ENCODE peak calls at places on chromosomes 4 and X, in nine cellular contexts. U is colonic mucosa; A is esophagus squamous epithelium; Q is right lobe of liver; K is transverse colon; Y is CD8-positive, alpha-beta memory T cell; W is tibial artery; G is GM23248; P is neuronal stem cell. I is an unnamed sample. For H3K27me3, the result is how much of the 10 kb centered on the place peaks cover.

GRCh38 chr4:2811830-2812599 is 19.1 kb downstream of the SH3BP2 start:
- DNase-seq in Y (peak), P (no peak), Q (peak), U (peak), A (peak), G (peak), W (peak), K (peak), I (peak)

GRCh38 chrX:107596651-107597050 is 31.7 kb upstream of the PRPS1 start:
- DNase-seq in Y (no peak), G (no peak), P (no peak), K (no peak), W (no peak), Q (no peak), U (no peak), A (no peak), I (no peak)

GRCh38 chr4:140659935-140660710 is 91.4 kb upstream of the UCP1 start:
- DNase-seq in G (no peak), Y (no peak), P (no peak), Q (no peak), K (no peak), A (no peak), W (no peak), U (no peak), I (no peak)

GRCh38 chr4:24372341-24372740 is 212.0 kb downstream of the DHX15 start:
- DNase-seq in A (no peak), P (no peak), W (no peak), U (no peak), K (no peak), G (no peak), Y (no peak), Q (no peak), I (no peak)

GRCh38 chr4:71290074-71290473 is 48.7 kb upstream of the SLC4A4 start:
- DNase-seq in K (no peak), U (no peak), A (no peak), Y (no peak), W (no peak), G (peak), P (no peak), Q (no peak), I (no peak)

GRCh38 chrX:153539171-153539978 is 21.9 kb downstream of the ATP2B3 start:
- DNase-seq in Y (peak), P (peak), Q (peak), K (peak), G (peak), U (peak), W (peak), A (no peak), I (peak)

GRCh38 chrX:136397001-136397400 is 90.7 kb upstream of the BRS3 start:
- DNase-seq in A (no peak), P (no peak), W (no peak), K (no peak), Y (no peak), U (no peak), Q (no peak), G (no peak), I (no peak)

GRCh38 chr4:128711361-128711760 is 98.1 kb upstream of the JADE1 start:
- DNase-seq in K (no peak), P (no peak), W (no peak), U (no peak), G (no peak), Y (no peak), A (no peak), Q (no peak), I (no peak)

GRCh38 chrX:106726485-106727437 is at the start of gene RNF128:
- DNase-seq in U (peak), Y (no peak), Q (peak), W (no peak), G (peak), K (peak), P (no peak), A (no peak), I (no peak)

GRCh38 chr4:165312506-165312905 is 15.0 kb upstream of the MSMO1 start:
- DNase-seq in G (peak), Q (no peak), Y (no peak), K (no peak), P (no peak), W (no peak), U (no peak), A (no peak), I (no peak)

GRCh38 chr4:6123116-6123515 is 77.2 kb downstream of the JAKMIP1 start:
- DNase-seq in Y (no peak), K (no peak), Q (no peak), P (no peak), A (no peak), G (no peak), W (no peak), U (no peak), I (no peak)

GRCh38 chr4:6121276-6121850 is 79.0 kb downstream of the JAKMIP1 start:
- DNase-seq in K (no peak), Y (no peak), W (peak), U (no peak), A (no peak), Q (no peak), G (no peak), P (no peak), I (no peak)

GRCh38 chr4:6123541-6123940 is 76.8 kb downstream of the JAKMIP1 start:
- DNase-seq in U (no peak), G (no peak), Q (no peak), A (no peak), W (peak), P (no peak), Y (no peak), K (no peak), I (no peak)

GRCh38 chr4:6121941-6122340 is 78.4 kb downstream of the JAKMIP1 start:
- DNase-seq in U (no peak), K (no peak), Y (no peak), A (no peak), G (no peak), P (no peak), Q (no peak), W (peak), I (no peak)

DNA sequence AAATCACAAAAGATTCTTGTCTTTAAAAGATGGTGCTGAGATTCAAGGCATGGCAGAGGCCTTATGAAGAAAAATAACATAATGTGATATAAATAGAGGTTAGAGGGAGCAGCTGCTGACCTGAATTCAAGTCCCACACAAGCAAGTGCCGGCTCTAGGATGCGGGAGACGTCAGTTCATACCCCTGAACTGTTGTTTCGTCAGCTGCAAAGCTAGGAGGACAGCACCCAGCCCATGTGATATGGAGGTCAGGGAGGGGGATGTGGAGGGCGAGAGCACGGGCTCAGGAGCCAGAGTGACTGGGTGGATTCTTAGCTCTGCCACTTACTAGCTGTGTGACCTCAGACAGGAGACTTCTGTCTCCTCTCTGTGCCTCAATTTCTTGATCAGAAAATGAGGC is 77.9 kb downstream of the JAKMIP1 start:
- DNase-seq in Y (no peak), K (no peak), Q (no peak), P (no peak), G (no peak), U (no peak), A (no peak), W (no peak), I (no peak)
- H3K27ac ChIP-seq in Y (no peak), K (no peak), Q (no peak), P (no peak), G (no peak), U (no peak), A (no peak), W (no peak), I (no peak)

DNA sequence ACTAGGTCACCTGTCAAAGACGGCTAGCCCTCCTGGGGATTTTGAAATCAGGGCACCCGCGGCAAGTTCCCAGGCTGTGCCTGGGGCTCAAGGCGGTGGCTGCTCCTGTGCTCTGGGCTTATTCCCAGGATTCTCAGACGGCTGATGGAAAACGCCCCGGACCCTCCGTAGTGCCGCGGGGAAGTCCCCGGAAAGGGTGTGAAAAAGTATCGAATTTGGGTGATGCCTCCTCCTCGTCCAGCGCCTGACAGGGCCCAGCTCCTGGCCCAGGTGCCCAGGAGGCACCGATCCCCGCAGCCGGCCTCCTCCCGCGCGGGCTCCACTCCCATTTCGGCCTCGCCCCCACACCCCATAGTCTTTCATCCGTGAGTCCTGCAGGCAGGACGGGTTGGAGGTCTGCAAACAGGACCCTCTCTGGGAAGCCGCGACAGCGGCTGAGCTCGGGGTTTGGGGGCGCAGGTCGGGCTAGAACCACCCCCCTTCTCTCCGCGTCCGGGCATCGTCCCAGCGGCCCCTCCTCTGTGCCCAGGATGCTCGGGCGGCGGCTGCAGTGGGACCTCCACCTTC is 1.1 kb upstream of the NSG1 start:
- DNase-seq in Q (no peak), K (no peak), A (no peak), Y (no peak), G (no peak), U (no peak), W (no peak), P (no peak), I (no peak)
- H3K27me3 ChIP-seq in Q (under half), K (half or more), A (under half), Y (under half), G (half or more), U (under half), W (under half), P (under half), I (under half)

GRCh38 chr4:184591070-184591677 is 58.1 kb downstream of the CASP3 start:
- DNase-seq in P (no peak), W (no peak), A (no peak), Y (no peak), K (no peak), Q (peak), G (no peak), U (no peak), I (no peak)
- H3K4me3 ChIP-seq in P (no peak), W (no peak), A (no peak), Y (no peak), K (no peak), Q (no peak), G (no peak), U (no peak), I (no peak)

DNA sequence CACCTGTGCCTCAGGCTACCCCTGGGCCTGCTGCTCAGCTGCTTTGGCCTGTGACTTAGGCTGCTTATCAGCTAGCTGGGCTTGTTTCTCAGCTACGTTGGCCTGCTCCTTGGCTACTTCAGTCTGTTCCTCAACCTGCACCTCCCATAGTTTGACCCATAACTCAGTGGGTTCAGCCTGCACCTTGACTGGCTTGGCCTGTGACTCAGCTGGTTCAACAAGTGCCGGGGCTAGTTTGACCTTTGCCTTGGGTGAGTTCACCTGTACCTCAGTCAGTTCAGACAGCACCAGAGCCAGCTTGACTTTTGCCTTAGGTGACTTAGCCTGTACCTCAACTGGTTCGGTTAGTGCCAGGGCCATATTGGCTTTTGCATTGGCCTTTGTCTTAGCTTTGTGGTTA is 171.2 kb downstream of the MSN start:
- DNase-seq in K (no peak), U (no peak), P (no peak), Q (no peak), Y (no peak), G (no peak), A (no peak), W (no peak), I (no peak)
- H3K27ac ChIP-seq in K (no peak), U (no peak), P (no peak), Q (no peak), Y (no peak), G (no peak), A (peak), W (no peak), I (no peak)

DNA sequence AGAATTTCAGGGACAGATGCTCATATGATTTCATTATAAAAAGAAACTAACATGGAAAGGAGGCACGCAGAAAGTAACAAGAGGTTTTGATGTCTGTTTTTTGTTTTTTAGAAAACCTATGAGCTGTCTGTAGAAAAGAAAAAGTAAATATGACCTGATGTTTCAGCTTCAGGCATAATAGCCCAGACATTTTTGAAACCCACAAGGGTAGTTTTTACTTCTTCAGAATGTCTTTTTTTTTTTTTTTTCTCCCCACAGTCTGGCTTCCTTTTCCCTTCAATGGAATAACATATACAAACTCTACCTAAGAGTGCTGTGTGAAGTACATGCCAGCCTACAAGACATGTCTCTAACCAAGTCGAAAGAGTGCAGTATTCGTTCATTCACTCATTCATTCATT is 18.3 kb upstream of the STX18 start:
- DNase-seq in A (no peak), W (no peak), U (no peak), P (no peak), Q (no peak), K (no peak), Y (no peak), G (no peak), I (no peak)
- H3K27me3 ChIP-seq in A (under half), W (under half), U (under half), P (under half), Q (under half), K (under half), Y (under half), G (under half), I (under half)

GRCh38 chrX:45184211-45184610 is 16.5 kb downstream of the DIPK2B start:
- DNase-seq in U (no peak), K (no peak), Y (no peak), G (no peak), W (no peak), Q (no peak), P (no peak), A (no peak), I (no peak)

GRCh38 chrX:45191820-45192409 is 8.8 kb downstream of the DIPK2B start:
- DNase-seq in U (no peak), Y (no peak), A (no peak), P (no peak), G (no peak), W (no peak), Q (no peak), K (no peak), I (no peak)

GRCh38 chrX:45187731-45188130 is 12.9 kb downstream of the DIPK2B start:
- DNase-seq in G (peak), K (no peak), Q (no peak), Y (no peak), P (no peak), W (no peak), A (no peak), U (no peak), I (no peak)

GRCh38 chrX:45191383-45191782 is 9.3 kb downstream of the DIPK2B start:
- DNase-seq in U (no peak), P (no peak), A (no peak), W (no peak), Q (no peak), G (no peak), Y (no peak), K (no peak), I (peak)

GRCh38 chrX:45186643-45187026 is 14.0 kb downstream of the DIPK2B start:
- DNase-seq in A (no peak), P (no peak), Q (no peak), K (no peak), U (no peak), W (no peak), Y (no peak), G (no peak), I (no peak)
- H3K4me3 ChIP-seq in A (peak), P (no peak), Q (no peak), K (peak), U (peak), W (no peak), Y (peak), G (peak), I (peak)